ENCODE peak calls at places on chromosome 19, in six cellular contexts. D is ovary; H is tibial artery; L is CD4-positive, alpha-beta T cell; T is Peyer's patch; A is IMR-90. U is an unnamed sample. For H3K27me3, the result is how much of the 10 kb centered on the place peaks cover.

GRCh38 chr19:18588611-18589379 is at the start of gene REX1BD:
- DNase-seq in L (peak), A (peak), H (peak), D (peak), T (peak), U (peak)

GRCh38 chr19:17743874-17744273 is 7.4 kb upstream of the FCHO1 start:
- DNase-seq in T (no peak), A (peak), D (no peak), L (no peak), H (no peak), U (no peak)

GRCh38 chr19:38425222-38425809 is 703 bp downstream of the RASGRP4 start:
- DNase-seq in H (no peak), L (no peak), T (no peak), A (no peak), D (no peak), U (no peak)

GRCh38 chr19:34269081-34269480 is 14.7 kb downstream of the GARRE1 start:
- DNase-seq in L (no peak), A (no peak), H (no peak), T (no peak), D (no peak), U (no peak)

GRCh38 chr19:38904463-38905185 is 4.9 kb downstream of the NFKBIB start:
- DNase-seq in H (no peak), L (no peak), T (peak), A (no peak), D (no peak), U (no peak)

GRCh38 chr19:18223860-18224524 is 2.2 kb downstream of the PDE4C start:
- DNase-seq in D (peak), A (no peak), L (no peak), T (peak), H (no peak), U (no peak)

GRCh38 chr19:5138606-5139594 is 170.0 kb downstream of the KDM4B start:
- DNase-seq in H (no peak), T (peak), L (peak), D (no peak), A (peak), U (peak)

GRCh38 chr19:8116437-8117293 is 32.7 kb downstream of the FBN3 start:
- DNase-seq in H (no peak), A (no peak), T (no peak), L (no peak), D (no peak), U (no peak)

GRCh38 chr19:16184665-16185122 is 516 bp upstream of the FAM32A start:
- DNase-seq in H (no peak), A (no peak), T (no peak), D (no peak), L (no peak), U (no peak)

GRCh38 chr19:35346193-35347052 is 1.3 kb upstream of the FFAR1 start:
- DNase-seq in A (no peak), D (peak), L (peak), H (peak), T (peak), U (peak)

GRCh38 chr19:41298327-41298964 is 11.5 kb upstream of the CCDC97 start:
- DNase-seq in T (peak), D (no peak), H (peak), L (no peak), A (peak), U (peak)

GRCh38 chr19:43132696-43133095 is 50.2 kb upstream of the PSG2 start:
- DNase-seq in D (no peak), L (no peak), A (peak), H (no peak), T (no peak), U (no peak)

GRCh38 chr19:7535035-7535992 is at the start of gene PNPLA6:
- DNase-seq in T (peak), A (peak), L (peak), H (peak), D (peak), U (peak)

GRCh38 chr19:23716792-23717191 is 29.8 kb upstream of the ZNF675 start:
- DNase-seq in D (no peak), L (no peak), T (no peak), A (no peak), H (no peak), U (no peak)

GRCh38 chr19:42412223-42412622 is 15.0 kb downstream of the LIPE start:
- DNase-seq in A (no peak), L (no peak), H (no peak), T (peak), D (no peak), U (no peak)

GRCh38 chr19:38707512-38708114 is 36.7 kb downstream of the CAPN12 start:
- DNase-seq in T (peak), D (no peak), L (no peak), A (peak), H (no peak), U (peak)

GRCh38 chr19:4811328-4812131 is 20.0 kb downstream of the TICAM1 start:
- DNase-seq in L (peak), A (peak), T (peak), H (peak), D (peak), U (peak)

GRCh38 chr19:367561-367960 is 23.0 kb upstream of the MIER2 start:
- DNase-seq in T (no peak), L (no peak), D (no peak), A (no peak), H (no peak), U (no peak)

GRCh38 chr19:56993851-56994250 is 125.9 kb upstream of the USP29 start:
- DNase-seq in H (no peak), A (no peak), T (no peak), L (no peak), D (no peak), U (no peak)

GRCh38 chr19:57934820-57935665 is at the start of gene ZNF418:
- DNase-seq in H (no peak), T (peak), L (peak), D (peak), A (peak), U (peak)

GRCh38 chr19:10408511-10409291 is 5.4 kb upstream of the CDC37 start:
- DNase-seq in H (no peak), D (no peak), T (peak), L (peak), A (no peak), U (no peak)

GRCh38 chr19:10478903-10479384 is 24.2 kb downstream of the KEAP1 start:
- DNase-seq in L (peak), D (peak), T (peak), H (peak), A (peak), U (peak)

GRCh38 chr19:6092329-6093286 is 17.7 kb downstream of the RFX2 start:
- DNase-seq in H (peak), T (peak), D (peak), A (peak), L (no peak), U (peak)

GRCh38 chr19:17286742-17287141 is 5.0 kb downstream of the ANKLE1 start:
- DNase-seq in D (no peak), A (no peak), L (no peak), H (no peak), T (no peak), U (no peak)

GRCh38 chr19:38666662-38667448 is 19.4 kb downstream of the ACTN4 start:
- DNase-seq in T (peak), L (no peak), H (peak), D (no peak), A (peak), U (no peak)

GRCh38 chr19:35528218-35529038 is at the start of gene SBSN:
- DNase-seq in L (no peak), H (no peak), D (no peak), A (peak), T (no peak), U (no peak)

GRCh38 chr19:38425810-38426466 is at the start of gene RASGRP4:
- DNase-seq in T (peak), D (no peak), L (peak), H (no peak), A (no peak), U (no peak)

GRCh38 chr19:54172413-54172763 is 572 bp downstream of the TMC4 start:
- DNase-seq in D (no peak), A (no peak), L (no peak), T (no peak), H (no peak), U (no peak)

GRCh38 chr19:7913652-7914051 is 978 bp upstream of the TGFBR3L start:
- DNase-seq in L (no peak), D (no peak), H (no peak), A (no peak), T (no peak), U (no peak)

GRCh38 chr19:33387351-33388230 is 14.1 kb downstream of the CEBPG start:
- DNase-seq in H (no peak), D (no peak), T (peak), A (no peak), L (no peak), U (no peak)

GRCh38 chr19:56995298-56995697 is 124.5 kb upstream of the USP29 start:
- DNase-seq in D (peak), A (no peak), L (no peak), H (no peak), T (no peak), U (no peak)

GRCh38 chr19:41588497-41589209 is 12.7 kb downstream of the CEACAM21 start:
- DNase-seq in T (no peak), H (no peak), D (no peak), L (no peak), A (peak), U (no peak)

GRCh38 chr19:40798223-40798996 is 581 bp upstream of the EGLN2 start:
- DNase-seq in D (peak), A (peak), L (peak), H (peak), T (peak), U (peak)

GRCh38 chr19:9324584-9324962 is 594 bp downstream of the ZNF559 start:
- DNase-seq in D (no peak), H (no peak), T (no peak), L (no peak), A (no peak), U (no peak)

GRCh38 chr19:56885173-56885679 is 44.7 kb upstream of the PEG3 start:
- DNase-seq in D (no peak), H (no peak), A (no peak), L (no peak), T (no peak), U (no peak)

GRCh38 chr19:42965204-42965603 is 28.2 kb upstream of the PSG7 start:
- DNase-seq in H (no peak), T (no peak), A (peak), L (no peak), D (no peak), U (no peak)

DNA sequence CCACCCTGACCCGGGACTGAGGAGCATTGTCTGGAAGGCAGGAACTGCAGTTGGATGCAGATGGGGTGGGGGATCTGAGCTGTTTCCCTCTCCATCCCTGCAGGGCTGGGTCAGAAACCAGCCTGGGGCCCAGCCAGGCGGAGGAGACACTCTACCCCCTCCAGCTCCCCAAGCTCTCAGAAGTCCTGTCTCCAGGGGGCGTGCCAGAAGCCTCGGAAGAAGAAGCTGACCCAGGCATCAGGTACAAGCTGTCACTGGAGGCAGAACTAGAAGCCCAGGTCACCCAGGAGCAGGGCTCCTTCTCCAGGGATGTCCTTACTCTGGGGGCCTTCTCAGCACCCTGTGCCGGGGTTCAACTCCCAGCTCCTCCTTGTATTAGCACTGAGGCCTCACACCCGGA is 15.5 kb downstream of the SIX5 start:
- DNase-seq in L (no peak), A (no peak), T (no peak), H (no peak), D (no peak), U (no peak)
- TF ChIP-seq CTCF in L (no peak), A (peak), T (no peak), H (no peak), D (no peak), U (no peak)

GRCh38 chr19:51157265-51157664 is 15.2 kb downstream of the SIGLEC7 start:
- DNase-seq in H (no peak), A (no peak), L (no peak), T (no peak), D (no peak), U (no peak)

GRCh38 chr19:51161266-51161665 is 19.2 kb downstream of the SIGLEC7 start:
- DNase-seq in A (no peak), H (no peak), T (no peak), L (no peak), D (no peak), U (no peak)

GRCh38 chr19:51156710-51157109 is 14.6 kb downstream of the SIGLEC7 start:
- DNase-seq in T (no peak), A (no peak), D (no peak), L (no peak), H (no peak), U (no peak)

GRCh38 chr19:51158474-51159129 is 16.5 kb downstream of the SIGLEC7 start:
- DNase-seq in L (peak), D (no peak), H (no peak), T (peak), A (peak), U (peak)

GRCh38 chr19:51159656-51160055 is 17.6 kb downstream of the SIGLEC7 start:
- DNase-seq in T (no peak), D (no peak), L (no peak), H (no peak), A (no peak), U (no peak)
- H3K27me3 ChIP-seq in T (under half), D (under half), L (under half), H (under half), A (under half), U (under half)

GRCh38 chr19:46372901-46373572 is 26.1 kb downstream of the PPP5C start:
- DNase-seq in H (peak), L (no peak), D (peak), T (peak), A (no peak), U (no peak)
- TF ChIP-seq CTCF in H (no peak), L (no peak), D (no peak), T (no peak), A (peak), U (no peak)

GRCh38 chr19:12834418-12834943 is at the start of gene RTBDN:
- DNase-seq in D (no peak), L (no peak), H (no peak), T (no peak), A (no peak), U (no peak)
- H3K27me3 ChIP-seq in D (under half), L (half or more), H (under half), T (under half), A (half or more), U (half or more)

GRCh38 chr19:31118292-31118925 is 230.8 kb downstream of the TSHZ3 start:
- DNase-seq in A (no peak), D (no peak), L (no peak), T (peak), H (no peak), U (no peak)
- TF ChIP-seq CTCF in A (no peak), D (no peak), L (no peak), T (no peak), H (no peak), U (no peak)

DNA sequence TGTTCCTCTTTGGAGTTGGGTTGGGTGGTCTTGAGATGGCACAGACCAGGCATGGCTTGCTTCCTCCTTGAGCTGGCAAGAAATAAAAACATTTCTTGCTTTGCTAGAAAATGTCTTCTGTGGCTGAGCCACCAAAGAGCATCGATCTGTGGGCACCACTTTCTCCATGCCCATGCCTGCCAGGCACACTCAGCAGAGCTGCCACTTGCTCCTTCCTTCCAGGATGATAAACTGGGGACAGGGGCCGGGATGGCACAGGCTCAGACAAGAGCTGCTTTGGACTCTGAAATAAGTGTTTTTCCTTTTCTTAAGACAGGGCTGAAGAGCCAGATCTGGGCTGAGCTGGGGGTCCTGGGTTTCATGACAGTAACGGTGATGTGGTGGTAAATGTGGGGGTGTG is 32.8 kb downstream of the NFIX start:
- DNase-seq in D (no peak), H (no peak), L (no peak), T (no peak), A (no peak), U (no peak)
- H3K27me3 ChIP-seq in D (under half), H (under half), L (under half), T (under half), A (under half), U (under half)

DNA sequence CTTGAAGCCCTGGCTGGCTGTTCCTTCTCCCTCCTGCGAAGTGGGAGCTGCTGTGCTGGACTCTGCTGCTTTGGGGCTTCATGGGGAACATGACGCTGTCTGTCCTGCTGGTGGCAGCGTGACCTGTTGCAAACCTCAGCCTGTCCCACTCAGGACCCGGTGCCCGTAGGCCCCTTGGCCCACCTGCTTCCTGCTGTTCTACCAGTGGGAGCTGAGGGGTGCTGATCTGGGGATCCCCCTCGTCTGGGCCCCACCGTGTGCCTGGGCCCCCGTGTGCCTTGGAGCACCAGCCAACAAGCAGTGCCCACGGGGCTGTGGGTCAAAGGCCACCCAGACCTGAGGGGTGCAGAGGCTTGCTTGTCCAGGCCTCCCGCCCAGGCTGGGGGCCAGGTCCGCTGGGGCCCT is 5.3 kb downstream of the SPPL2B start:
- DNase-seq in L (no peak), D (no peak), H (no peak), T (no peak), A (no peak), U (no peak)
- TF ChIP-seq CTCF in L (no peak), D (no peak), H (no peak), T (no peak), A (no peak), U (no peak)

GRCh38 chr19:49420227-49420626 is 3.0 kb downstream of the PTH2 start:
- DNase-seq in A (no peak), D (no peak), T (no peak), H (no peak), L (no peak), U (no peak)
- H3K27me3 ChIP-seq in A (half or more), D (under half), T (under half), H (under half), L (half or more), U (under half)

GRCh38 chr19:29966594-29967249 is 24.7 kb downstream of the URI1 start:
- DNase-seq in H (no peak), L (no peak), T (no peak), A (peak), D (no peak), U (no peak)
- TF ChIP-seq CTCF in H (no peak), L (peak), T (no peak), A (peak), D (no peak), U (no peak)